ENCODE peak calls at places on chromosomes 6 and 20, in nine cellular contexts. E is uterus, J is neuronal stem cell, U is GM23338, A is stomach, M is DND-41, T is fibroblast of lung, G is pancreas, K is heart left ventricle. H is an unnamed sample. For H3K4me1 and H3K27me3, the result is how much of the 10 kb centered on the place peaks cover.

GRCh38 chr20:16049478-16050093 is 523.7 kb downstream of the KIF16B start:
- DNase-seq in K (no peak), J (no peak), A (no peak), G (no peak), E (no peak), T (no peak), M (no peak), U (peak), H (no peak)

GRCh38 chr6:593907-594212 is 63.0 kb downstream of the HUS1B start:
- DNase-seq in A (no peak), E (no peak), U (peak), J (no peak), G (no peak), T (no peak), K (no peak), M (no peak), H (no peak)

GRCh38 chr20:31606928-31607639 is 2.0 kb downstream of the ID1 start:
- DNase-seq in A (peak), G (no peak), U (peak), J (no peak), E (no peak), K (peak), M (no peak), T (peak), H (peak)

GRCh38 chr6:38508894-38509293 is 130.8 kb downstream of the BTBD9 start:
- DNase-seq in E (no peak), A (no peak), U (peak), J (no peak), M (no peak), T (peak), K (no peak), G (no peak), H (no peak)

GRCh38 chr6:6585003-6585311 is 3.6 kb upstream of the LY86 start:
- DNase-seq in E (no peak), T (no peak), J (no peak), G (no peak), A (no peak), K (no peak), U (no peak), M (no peak), H (no peak)

GRCh38 chr6:44737349-44737748 is 349.8 kb downstream of the CDC5L start:
- DNase-seq in A (no peak), U (no peak), K (no peak), E (no peak), T (no peak), M (no peak), G (no peak), J (no peak), H (no peak)

GRCh38 chr6:141866731-141867502 is 265.8 kb upstream of the GJE1 start:
- DNase-seq in T (peak), U (peak), E (no peak), A (no peak), J (no peak), M (no peak), K (no peak), G (no peak), H (no peak)

GRCh38 chr6:42714098-42714761 is 8.2 kb downstream of the PRPH2 start:
- DNase-seq in J (no peak), G (no peak), U (no peak), A (no peak), K (no peak), T (peak), E (no peak), M (no peak), H (no peak)

GRCh38 chr20:49712918-49713778 is 530 bp downstream of the B4GALT5 start:
- DNase-seq in E (peak), A (peak), T (no peak), M (peak), K (peak), U (peak), G (peak), J (no peak), H (peak)

GRCh38 chr6:165746331-165746730 is 83.3 kb upstream of the PDE10A start:
- DNase-seq in J (no peak), M (no peak), G (no peak), T (no peak), A (no peak), U (no peak), K (no peak), E (no peak), H (no peak)

GRCh38 chr20:61951695-61952533 is 113.8 kb downstream of the TAF4 start:
- DNase-seq in E (no peak), T (peak), U (peak), G (no peak), A (no peak), J (peak), M (peak), K (no peak), H (no peak)

GRCh38 chr6:84635081-84635745 is 129.2 kb downstream of the TBX18 start:
- DNase-seq in A (no peak), T (peak), M (no peak), J (no peak), E (no peak), K (no peak), G (no peak), U (no peak), H (no peak)

GRCh38 chr6:170575250-170575649 is 9.2 kb downstream of the PDCD2 start:
- DNase-seq in G (no peak), K (no peak), E (no peak), A (no peak), T (peak), M (no peak), U (peak), J (no peak), H (no peak)

GRCh38 chr20:32247957-32248497 is 29.4 kb upstream of the KIF3B start:
- DNase-seq in U (no peak), T (no peak), E (no peak), G (no peak), M (no peak), J (no peak), A (no peak), K (no peak), H (no peak)

GRCh38 chr20:33111306-33111705 is 31.9 kb downstream of the BPIFB4 start:
- DNase-seq in A (no peak), G (no peak), T (no peak), J (no peak), U (no peak), E (no peak), K (no peak), M (no peak), H (no peak)

GRCh38 chr20:59071224-59071623 is 28.6 kb upstream of the PRELID3B start:
- DNase-seq in E (no peak), M (no peak), T (no peak), K (no peak), J (no peak), A (no peak), G (no peak), U (no peak), H (no peak)
- H3K4me1 ChIP-seq in E (under half), M (under half), T (under half), K (under half), J (under half), A (under half), G (under half), U (under half), H (under half)

DNA sequence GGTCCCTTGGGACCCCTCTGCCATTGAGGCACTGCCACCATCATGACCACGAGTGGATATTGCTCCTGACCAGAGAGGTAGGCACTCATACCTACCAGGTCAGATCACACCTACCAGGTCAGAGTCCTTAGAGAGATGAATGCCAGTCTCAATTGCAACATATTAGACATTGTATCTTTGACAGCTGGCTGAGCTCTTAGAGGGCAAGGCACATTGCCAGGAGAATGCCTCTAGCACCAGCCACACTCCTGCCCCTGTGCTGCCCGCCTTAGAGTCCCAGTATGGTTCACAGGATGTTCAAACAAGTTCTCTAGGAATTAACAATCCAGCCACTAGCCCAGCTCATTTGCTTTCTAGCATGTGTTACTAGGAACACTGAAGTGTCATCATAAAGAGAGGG is 65.9 kb downstream of the TMEM244 start:
- DNase-seq in K (no peak), G (no peak), M (no peak), E (no peak), T (peak), U (no peak), A (no peak), J (no peak), H (no peak)
- H3K27me3 ChIP-seq in K (under half), G (under half), M (under half), E (under half), T (under half), U (under half), A (under half), J (under half), H (under half)

GRCh38 chr6:31908791-31909190 is 6.9 kb upstream of the ZBTB12 start:
- DNase-seq in A (no peak), J (no peak), G (no peak), E (no peak), U (no peak), M (no peak), K (no peak), T (peak), H (no peak)
- H3K4me3 ChIP-seq in A (no peak), J (no peak), G (no peak), E (no peak), U (no peak), M (no peak), K (no peak), T (no peak), H (no peak)

DNA sequence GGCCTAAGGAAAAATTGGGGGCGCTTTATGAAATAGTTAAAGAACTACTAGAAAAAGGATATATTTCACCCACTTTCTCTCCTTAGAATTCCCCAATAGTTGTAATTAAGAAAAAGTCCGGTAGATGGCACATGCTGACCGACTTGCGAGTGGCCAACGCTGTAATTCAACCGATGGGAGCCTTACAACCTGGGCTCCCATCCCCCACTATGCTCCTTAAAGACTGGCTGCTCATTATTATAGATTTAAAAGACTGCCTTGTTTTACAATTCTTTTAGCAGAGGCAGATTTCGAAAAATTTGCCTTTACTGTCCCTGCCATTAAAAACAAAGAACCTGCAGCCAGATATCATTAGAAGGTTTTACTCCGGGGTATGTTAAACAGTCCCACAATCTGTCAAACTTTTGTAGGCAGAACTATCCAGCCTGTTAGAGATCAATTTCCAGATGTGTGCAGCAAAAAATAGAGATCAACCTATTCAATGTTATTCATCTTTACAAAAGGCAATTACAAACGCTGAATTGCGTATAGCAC is 58.5 kb upstream of the PRSS16 start:
- DNase-seq in T (peak), K (no peak), U (peak), E (peak), G (peak), M (peak), J (peak), A (peak), H (no peak)
- H3K4me1 ChIP-seq in T (under half), K (under half), U (under half), E (under half), G (under half), M (under half), J (under half), A (under half), H (under half)

H was measured in heart right ventricle.